ENCODE peak calls at places on chromosome 1, in four cellular contexts. B, J, O and P are unnamed samples.

GRCh38 chr1:67784545-67785186 is 48.6 kb downstream of the GNG12 start:
- DNase-seq in B (no peak), J (no peak), O (no peak), P (no peak)

GRCh38 chr1:203305809-203306088 is 430 bp downstream of the BTG2 start:
- DNase-seq in B (no peak), J (peak; percentile 41), O (no peak), P (no peak)

GRCh38 chr1:169584483-169585144 is 1.7 kb downstream of the F5 start:
- DNase-seq in B (no peak), J (no peak), O (no peak), P (no peak)

GRCh38 chr1:169586395-169587255 is at the start of gene F5:
- DNase-seq in B (peak; percentile 39), J (peak; percentile 72), O (no peak), P (peak; percentile 22)

GRCh38 chr1:228309548-228310067 is 97.0 kb downstream of the TRIM11 start:
- DNase-seq in B (no peak), J (no peak), O (no peak), P (no peak)

GRCh38 chr1:14321413-14321812 is 277.1 kb upstream of the KAZN start:
- DNase-seq in B (no peak), J (no peak), O (no peak), P (no peak)

GRCh38 chr1:206895837-206896242 is 1.4 kb upstream of the IL24 start:
- DNase-seq in B (no peak), J (peak; percentile 23), O (no peak), P (no peak)

GRCh38 chr1:21631944-21632887 is 36.9 kb downstream of the RAP1GAP start:
- DNase-seq in B (no peak), J (no peak), O (no peak), P (no peak)

GRCh38 chr1:109265741-109266330 is 16.5 kb downstream of the CELSR2 start:
- DNase-seq in B (no peak), J (no peak), O (no peak), P (no peak)

GRCh38 chr1:67601539-67601938 is 83.5 kb upstream of the GADD45A start:
- DNase-seq in B (no peak), J (no peak), O (no peak), P (no peak)

GRCh38 chr1:237054313-237054712 is 12.3 kb downstream of the RYR2 start:
- DNase-seq in B (no peak), J (no peak), O (no peak), P (no peak)

GRCh38 chr1:65992160-65993046 is 199.7 kb downstream of the PDE4B start:
- DNase-seq in B (no peak), J (peak; percentile 3), O (no peak), P (no peak)

GRCh38 chr1:67524143-67525052 is 94.2 kb upstream of the SERBP1 start:
- DNase-seq in B (no peak), J (no peak), O (no peak), P (no peak)

GRCh38 chr1:3314561-3315271 is 139.7 kb upstream of the ARHGEF16 start:
- DNase-seq in B (no peak), J (no peak), O (no peak), P (peak; percentile 42)

GRCh38 chr1:87249803-87250202 is 78.9 kb upstream of the LMO4 start:
- DNase-seq in B (no peak), J (no peak), O (no peak), P (no peak)

GRCh38 chr1:159849972-159850371 is 12.5 kb downstream of the VSIG8 start:
- DNase-seq in B (no peak), J (no peak), O (no peak), P (no peak)

GRCh38 chr1:51070011-51070410 is 32.0 kb upstream of the C1orf185 start:
- DNase-seq in B (no peak), J (no peak), O (no peak), P (no peak)

GRCh38 chr1:156391145-156391677 is 22.2 kb downstream of the RHBG start:
- DNase-seq in B (no peak), J (no peak), O (no peak), P (no peak)

GRCh38 chr1:59128239-59128736 is 168.6 kb upstream of the FGGY start:
- DNase-seq in B (no peak), J (no peak), O (no peak), P (no peak)

GRCh38 chr1:27436204-27437159 is 44.1 kb downstream of the GPR3 start:
- DNase-seq in B (peak; percentile 56), J (peak; percentile 34), O (no peak), P (no peak)

GRCh38 chr1:38274974-38275373 is 228.4 kb upstream of the POU3F1 start:
- DNase-seq in B (no peak), J (no peak), O (no peak), P (no peak)

GRCh38 chr1:33709780-33710713 is 153.8 kb upstream of the HMGB4 start:
- DNase-seq in B (no peak), J (no peak), O (no peak), P (no peak)

GRCh38 chr1:209291715-209292114 is 291.8 kb upstream of the CAMK1G start:
- DNase-seq in B (no peak), J (no peak), O (no peak), P (peak; percentile 69)

GRCh38 chr1:23759277-23759676 is 16.0 kb downstream of the ELOA start:
- DNase-seq in B (no peak), J (no peak), O (no peak), P (no peak)

GRCh38 chr1:115654125-115654524 is 12.4 kb downstream of the VANGL1 start:
- DNase-seq in B (no peak), J (no peak), O (no peak), P (no peak)

GRCh38 chr1:33454646-33455282 is 17.7 kb upstream of the ZSCAN20 start:
- DNase-seq in B (no peak), J (no peak), O (no peak), P (no peak)

GRCh38 chr1:234573711-234574299 is 36.2 kb downstream of the IRF2BP2 start:
- DNase-seq in B (no peak), J (no peak), O (no peak), P (no peak)

GRCh38 chr1:200233393-200233792 is 176.4 kb downstream of the ZNF281 start:
- DNase-seq in B (no peak), J (no peak), O (no peak), P (no peak)

GRCh38 chr1:41629571-41629970 is 145.1 kb upstream of the EDN2 start:
- DNase-seq in B (no peak), J (no peak), O (no peak), P (no peak)

GRCh38 chr1:18921506-18922251 is 19.3 kb upstream of the ALDH4A1 start:
- DNase-seq in B (no peak), J (no peak), O (no peak), P (no peak)

GRCh38 chr1:117128323-117129079 is 7.0 kb upstream of the TRIM45 start:
- DNase-seq in B (no peak), J (peak; percentile 22), O (no peak), P (no peak)

DNA sequence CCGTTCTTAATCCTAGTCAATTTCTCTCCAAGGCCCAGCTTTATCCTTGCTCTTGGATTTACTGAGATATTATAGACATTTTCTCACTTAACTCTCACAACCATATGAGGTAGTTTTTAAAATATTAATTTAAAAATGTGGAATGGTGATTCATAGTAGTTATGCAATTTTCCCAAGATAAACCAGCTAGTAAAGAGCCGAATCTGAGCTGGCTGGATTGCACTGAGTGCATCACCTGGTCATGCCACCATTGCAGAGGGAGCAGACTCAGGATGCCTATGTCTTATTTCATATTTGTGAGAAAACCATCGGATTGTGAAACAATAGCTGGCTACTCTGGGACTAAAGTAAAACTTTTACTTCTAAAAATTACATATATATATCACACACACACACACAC is 494.0 kb downstream of the KCNT2 start:
- DNase-seq in B (no peak), J (no peak), O (no peak), P (no peak)
- H3K4me1 ChIP-seq in B (no peaks in the 10 kb centered on the region), J (no peaks in the 10 kb centered on the region), O (no peaks in the 10 kb centered on the region), P (no peaks in the 10 kb centered on the region)

DNA sequence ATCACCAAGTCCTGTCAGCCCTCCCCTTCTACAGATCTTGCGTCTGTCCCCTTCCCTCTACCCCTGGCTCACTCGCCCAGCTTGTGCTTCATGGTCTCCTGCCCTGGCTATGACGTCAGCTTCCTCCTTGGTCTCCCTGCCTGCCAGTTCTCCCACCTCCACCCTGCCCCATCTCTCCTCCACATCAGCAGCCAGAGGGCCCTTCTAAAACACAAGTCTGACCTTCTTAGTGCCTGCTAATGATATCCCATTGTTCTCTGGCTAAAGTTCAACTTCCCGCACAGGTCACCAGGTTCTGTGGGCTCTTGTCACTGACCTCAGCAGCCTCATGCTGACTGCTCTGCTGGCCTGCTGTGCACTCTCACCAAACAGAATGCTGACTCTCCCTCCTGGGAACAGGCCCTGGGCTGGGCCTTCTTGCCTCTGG is 24.6 kb upstream of the MYCL start:
- DNase-seq in B (no peak), J (no peak), O (no peak), P (no peak)
- TF ChIP-seq POLR2A in B (no peak), J (no peak), O (no peak), P (no peak)

DNA sequence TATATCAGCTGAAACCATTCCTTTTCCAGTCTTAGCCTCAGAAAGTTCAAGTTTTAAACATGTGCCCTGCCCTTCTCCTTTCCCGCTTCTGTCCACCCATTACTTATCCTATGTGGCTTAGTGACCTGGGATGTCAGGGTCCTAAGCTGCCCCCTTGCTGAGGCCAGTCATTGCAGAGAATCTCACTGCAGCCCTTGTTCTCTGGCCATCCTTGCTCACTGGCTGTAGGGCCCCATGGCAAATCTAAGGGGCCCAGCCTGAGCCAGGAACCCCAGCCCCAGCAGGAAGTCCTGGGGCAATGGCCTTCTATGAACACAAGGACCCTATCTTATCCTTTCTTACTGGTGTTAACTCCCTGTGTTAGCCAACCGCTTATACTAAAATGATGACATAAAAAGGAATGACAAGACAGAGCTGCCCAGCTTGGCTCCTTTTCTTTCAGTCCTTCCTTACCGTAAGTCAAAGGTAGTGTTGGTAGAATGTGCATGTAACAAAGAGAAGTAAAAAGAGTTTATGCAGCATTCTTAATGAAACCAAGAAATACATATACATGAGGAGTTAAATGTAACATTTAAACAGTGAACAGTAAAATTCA is 29.8 kb downstream of the DHCR24 start:
- DNase-seq in B (no peak), J (no peak), O (no peak), P (no peak)
- H3K4me1 ChIP-seq in B (no peaks in the 10 kb centered on the region), J (peaks cover 56% of the 10 kb centered on the region), O (peaks cover 5% of the 10 kb centered on the region), P (no peaks in the 10 kb centered on the region)

GRCh38 chr1:177979272-177979671 is 9.4 kb upstream of the SEC16B start:
- DNase-seq in B (no peak), J (no peak), O (no peak), P (no peak)
- TF ChIP-seq POLR2A in B (no peak), J (no peak), O (no peak), P (no peak)

GRCh38 chr1:178224358-178224757 is 130.5 kb downstream of the RASAL2 start:
- DNase-seq in B (no peak), J (no peak), O (no peak), P (no peak)
- H3K4me1 ChIP-seq in B (no peaks in the 10 kb centered on the region), J (peaks cover 25% of the 10 kb centered on the region), O (no peaks in the 10 kb centered on the region), P (no peaks in the 10 kb centered on the region)

GRCh38 chr1:155322953-155323728 is 2.4 kb downstream of the RUSC1 start:
- DNase-seq in B (peak; percentile 87), J (peak; percentile 93), O (no peak), P (peak; percentile 91)
- TF ChIP-seq POLR2A in B (peak; percentile 47), J (peak; percentile 30), O (no peak), P (peak; percentile 40)

GRCh38 chr1:17434016-17434415 is 5.5 kb downstream of the RCC2 start:
- DNase-seq in B (no peak), J (no peak), O (no peak), P (no peak)
- H3K4me1 ChIP-seq in B (no peaks in the 10 kb centered on the region), J (peaks cover 13% of the 10 kb centered on the region), O (peaks cover 8% of the 10 kb centered on the region), P (no peaks in the 10 kb centered on the region)

DNA sequence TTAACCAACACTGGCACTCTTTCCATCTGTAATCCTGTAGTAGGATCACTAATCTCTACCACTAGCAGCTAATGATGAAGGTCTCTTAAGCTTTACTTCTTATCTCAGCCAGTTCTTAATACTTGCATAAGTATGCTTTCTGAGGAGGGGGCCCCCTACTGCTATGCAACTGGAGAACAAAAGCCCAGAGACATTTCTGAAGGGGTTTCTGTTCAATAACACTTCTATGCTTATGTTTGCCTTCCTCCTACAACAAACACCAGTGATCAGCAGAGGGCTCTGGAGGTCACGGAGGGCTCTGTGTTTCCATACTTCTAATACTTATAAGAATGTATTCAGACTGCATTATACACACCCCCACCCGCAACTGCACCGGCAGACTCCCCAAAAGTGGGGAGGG is 215.8 kb downstream of the BARHL2 start:
- DNase-seq in B (no peak), J (no peak), O (no peak), P (no peak)
- TF ChIP-seq POLR2A in B (no peak), J (no peak), O (no peak), P (no peak)